ENCODE peak calls at places on chromosomes 3 and 15, in four cellular contexts. N is tibial nerve, L is suprapubic skin, H is transverse colon. I is an unnamed sample.
A peak's percentile ranks its signal among the peaks of the same experiment; 100 is the strongest.

GRCh38 chr15:49063402-49064280 is 17.4 kb upstream of the SECISBP2L start:
- DNase-seq in H (no peak), L (no peak), N (no peak), I (no peak)

GRCh38 chr3:29486087-29486486 is 205.2 kb downstream of the RBMS3 start:
- DNase-seq in L (no peak), N (no peak), H (no peak), I (peak; percentile 21)

GRCh38 chr3:151268267-151269235 is 9.8 kb downstream of the P2RY14 start:
- DNase-seq in L (no peak), H (peak; percentile 23), N (no peak), I (no peak)

GRCh38 chr15:29449136-29449535 is 179.5 kb upstream of the NSMCE3 start:
- DNase-seq in L (no peak), N (no peak), H (no peak), I (no peak)

GRCh38 chr3:159674583-159674982 is 314.1 kb upstream of the IL12A start:
- DNase-seq in N (no peak), H (no peak), L (no peak), I (no peak)

GRCh38 chr15:79086814-79087213 is 3.8 kb downstream of the RASGRF1 start:
- DNase-seq in L (no peak), H (no peak), N (no peak), I (no peak)

GRCh38 chr3:74393426-74393825 is 221.0 kb downstream of the CNTN3 start:
- DNase-seq in N (no peak), L (no peak), H (no peak), I (no peak)

GRCh38 chr15:61243984-61244593 is 15.0 kb upstream of the RORA start:
- DNase-seq in N (no peak), H (no peak), L (no peak), I (no peak)

GRCh38 chr3:13480340-13481318 is 523 bp downstream of the HDAC11 start:
- DNase-seq in H (peak; percentile 50), N (no peak), L (no peak), I (no peak)

GRCh38 chr3:134754768-134755559 is 40.1 kb upstream of the EPHB1 start:
- DNase-seq in H (peak; percentile 11), L (no peak), N (peak; percentile 9), I (peak; percentile 8)

GRCh38 chr15:60611592-60612346 is 132.8 kb upstream of the ICE2 start:
- DNase-seq in H (no peak), N (no peak), L (no peak), I (no peak)

GRCh38 chr3:174821477-174821876 is 37.7 kb upstream of the NAALADL2 start:
- DNase-seq in N (no peak), L (no peak), H (no peak), I (no peak)

GRCh38 chr3:9147215-9147895 is 102.1 kb downstream of the SRGAP3 start:
- DNase-seq in N (no peak), H (no peak), L (peak; percentile 59), I (no peak)

GRCh38 chr3:117660941-117661635 is 951.5 kb downstream of the TUSC7 start:
- DNase-seq in H (no peak), N (no peak), L (no peak), I (no peak)

GRCh38 chr3:27302891-27303290 is 66.3 kb downstream of the NEK10 start:
- DNase-seq in L (no peak), N (no peak), H (no peak), I (no peak)

GRCh38 chr3:55842204-55842603 is 355.1 kb upstream of the WNT5A start:
- DNase-seq in L (no peak), H (no peak), N (no peak), I (no peak)

GRCh38 chr3:178201714-178202113 is 334.5 kb upstream of the KCNMB2 start:
- DNase-seq in H (no peak), N (no peak), L (no peak), I (no peak)

GRCh38 chr3:111636506-111636905 is 41.4 kb upstream of the ZBED2 start:
- DNase-seq in L (no peak), N (no peak), H (no peak), I (no peak)

GRCh38 chr3:42504334-42505202 is 2.1 kb downstream of the VIPR1 start:
- DNase-seq in H (peak; percentile 58), N (no peak), L (peak; percentile 60), I (no peak)

GRCh38 chr15:63329567-63330350 is 51.9 kb downstream of the CA12 start:
- DNase-seq in N (no peak), L (no peak), H (no peak), I (no peak)

GRCh38 chr3:42803800-42804112 is 534 bp downstream of the HIGD1A start:
- DNase-seq in H (peak; percentile 39), N (no peak), L (no peak), I (no peak)

GRCh38 chr15:26179906-26180305 is 316.8 kb upstream of the ATP10A start:
- DNase-seq in N (no peak), L (no peak), H (no peak), I (no peak)

GRCh38 chr3:184230081-184230602 is 757 bp downstream of the VWA5B2 start:
- DNase-seq in L (no peak), N (no peak), H (no peak), I (no peak)

GRCh38 chr15:38373016-38373415 is 80.9 kb upstream of the FAM98B start:
- DNase-seq in N (no peak), H (no peak), L (no peak), I (no peak)

GRCh38 chr3:52315977-52316764 is at the start of gene DNAH1:
- DNase-seq in H (no peak), N (no peak), L (no peak), I (no peak)

GRCh38 chr3:105747056-105747455 is 121.8 kb downstream of the CBLB start:
- DNase-seq in L (no peak), N (peak; percentile 35), H (no peak), I (no peak)

GRCh38 chr3:194574639-194575483 is 58.4 kb downstream of the TMEM44 start:
- DNase-seq in N (no peak), L (no peak), H (no peak), I (no peak)

GRCh38 chr3:186976802-186977201 is 46.5 kb downstream of the ST6GAL1 start:
- DNase-seq in L (no peak), H (no peak), N (no peak), I (peak; percentile 81)
- H3K4me1 ChIP-seq in L (peaks cover 16% of the 10 kb centered on the region), H (no peaks in the 10 kb centered on the region), N (no peaks in the 10 kb centered on the region), I (peaks cover 17% of the 10 kb centered on the region)

GRCh38 chr15:74795961-74796625 is 14.2 kb downstream of the CSK start:
- DNase-seq in H (no peak), L (no peak), N (no peak), I (no peak)
- H3K4me1 ChIP-seq in H (peaks cover 15% of the 10 kb centered on the region), L (peaks cover 53% of the 10 kb centered on the region), N (peaks cover 46% of the 10 kb centered on the region), I (peaks cover 19% of the 10 kb centered on the region)

GRCh38 chr15:50116477-50116876 is 2.6 kb downstream of the ATP8B4 start:
- DNase-seq in H (no peak), L (no peak), N (no peak), I (no peak)
- H3K4me1 ChIP-seq in H (no peaks in the 10 kb centered on the region), L (no peaks in the 10 kb centered on the region), N (no peaks in the 10 kb centered on the region), I (no peaks in the 10 kb centered on the region)

GRCh38 chr3:197889204-197889930 is 60.6 kb upstream of the RPL35A start:
- DNase-seq in H (no peak), L (no peak), N (no peak), I (no peak)
- H3K4me1 ChIP-seq in H (no peaks in the 10 kb centered on the region), L (no peaks in the 10 kb centered on the region), N (no peaks in the 10 kb centered on the region), I (no peaks in the 10 kb centered on the region)

GRCh38 chr3:20396335-20396734 is 210.3 kb upstream of the SGO1 start:
- DNase-seq in H (no peak), N (no peak), L (no peak), I (no peak)

GRCh38 chr3:20391628-20392027 is 205.6 kb upstream of the SGO1 start:
- DNase-seq in H (no peak), L (no peak), N (no peak), I (no peak)

GRCh38 chr3:20395692-20396091 is 209.7 kb upstream of the SGO1 start:
- DNase-seq in N (no peak), L (no peak), H (no peak), I (no peak)

GRCh38 chr3:20394243-20394642 is 208.2 kb upstream of the SGO1 start:
- DNase-seq in L (no peak), H (no peak), N (no peak), I (no peak)
- H3K4me1 ChIP-seq in L (no peaks in the 10 kb centered on the region), H (no peaks in the 10 kb centered on the region), N (no peaks in the 10 kb centered on the region), I (no peaks in the 10 kb centered on the region)

GRCh38 chr3:172040078-172040975 is 949 bp downstream of the FNDC3B start:
- DNase-seq in L (peak; percentile 91), H (peak; percentile 84), N (peak; percentile 61), I (peak; percentile 75)
- H3K4me1 ChIP-seq in L (peaks cover 49% of the 10 kb centered on the region), H (peaks cover 40% of the 10 kb centered on the region), N (no peaks in the 10 kb centered on the region), I (no peaks in the 10 kb centered on the region)

DNA sequence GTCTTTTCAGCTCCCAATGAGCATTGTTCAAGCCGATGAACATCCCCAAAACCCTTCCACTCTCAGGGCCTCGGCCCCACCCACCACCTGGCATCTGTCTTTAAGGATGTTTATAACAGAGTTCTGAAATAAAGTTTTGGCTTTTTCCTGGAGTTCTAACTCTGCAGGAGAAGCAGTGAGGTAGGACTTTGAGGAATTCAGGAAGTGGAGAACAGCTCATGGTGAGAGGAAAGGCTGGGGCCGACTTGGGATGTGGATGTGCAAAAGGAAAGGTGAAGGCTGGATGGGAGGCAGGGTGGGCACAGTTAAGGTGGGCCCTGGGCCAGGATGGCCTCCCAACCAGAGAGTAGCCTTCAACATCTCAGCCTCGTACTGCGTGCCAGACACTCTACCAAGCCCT is 28.3 kb downstream of the LIPC start:
- DNase-seq in L (peak; percentile 45), N (no peak), H (no peak), I (no peak)
- H3K4me1 ChIP-seq in L (peaks cover 11% of the 10 kb centered on the region), N (peaks cover 14% of the 10 kb centered on the region), H (peaks cover 36% of the 10 kb centered on the region), I (no peaks in the 10 kb centered on the region)

DNA sequence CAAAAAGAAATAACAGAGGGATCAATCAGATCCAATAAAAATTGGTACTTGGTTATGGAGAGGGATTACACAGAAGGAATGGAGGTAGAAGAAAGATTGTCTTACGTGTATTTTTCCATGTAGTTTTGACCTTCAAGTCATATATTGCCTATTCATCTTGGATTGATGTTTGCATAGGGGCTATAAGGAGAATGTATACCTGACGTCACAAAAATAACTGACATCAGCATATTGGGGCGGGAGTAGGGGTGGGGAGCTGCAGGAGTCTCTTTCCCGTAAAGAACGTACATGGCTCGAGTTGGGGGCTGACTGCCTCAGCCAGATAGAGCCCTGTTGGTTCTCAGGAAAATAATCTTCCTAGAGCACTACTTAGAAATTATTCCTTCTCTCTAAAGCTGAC is 5.9 kb upstream of the FURIN start:
- DNase-seq in L (no peak), N (no peak), H (no peak), I (no peak)
- H3K4me1 ChIP-seq in L (peaks cover 27% of the 10 kb centered on the region), N (no peaks in the 10 kb centered on the region), H (peaks cover 2% of the 10 kb centered on the region), I (peaks cover 5% of the 10 kb centered on the region)

GRCh38 chr3:48567090-48567489 is 3.5 kb upstream of the UCN2 start:
- DNase-seq in L (no peak), N (no peak), H (no peak), I (no peak)
- H3K4me1 ChIP-seq in L (peaks cover 17% of the 10 kb centered on the region), N (no peaks in the 10 kb centered on the region), H (no peaks in the 10 kb centered on the region), I (no peaks in the 10 kb centered on the region)

I was measured in prostate gland.